ENCODE peak calls at places on chromosomes 12 and 14, in five cellular contexts. One of them, this sample, is unnamed.

GRCh38 chr12:22262309-22262708 is 72.2 kb downstream of the ST8SIA1 start:
- DNase-seq in RWPE1: no peak
- DNase-seq in CD8-positive, alpha-beta memory T cell: no peak
- DNase-seq in HCT116: no peak
- DNase-seq in DND-41: no peak
- DNase-seq in this sample: no peak

GRCh38 chr14:75881986-75882385 is 99.8 kb downstream of the TGFB3 start:
- DNase-seq in RWPE1: no peak
- DNase-seq in CD8-positive, alpha-beta memory T cell: no peak
- DNase-seq in HCT116: no peak
- DNase-seq in DND-41: no peak
- DNase-seq in this sample: no peak

GRCh38 chr14:43894534-43894933 is 612.5 kb downstream of the FSCB start:
- DNase-seq in RWPE1: no peak
- DNase-seq in CD8-positive, alpha-beta memory T cell: no peak
- DNase-seq in HCT116: peak
- DNase-seq in DND-41: no peak
- DNase-seq in this sample: no peak

GRCh38 chr12:95766356-95767019 is 24.1 kb downstream of the NTN4 start:
- DNase-seq in RWPE1: no peak
- DNase-seq in CD8-positive, alpha-beta memory T cell: no peak
- DNase-seq in HCT116: no peak
- DNase-seq in DND-41: no peak
- DNase-seq in this sample: no peak

GRCh38 chr14:67524152-67524963 is 8.7 kb upstream of the PLEKHH1 start:
- DNase-seq in RWPE1: no peak
- DNase-seq in CD8-positive, alpha-beta memory T cell: no peak
- DNase-seq in HCT116: no peak
- DNase-seq in DND-41: no peak
- DNase-seq in this sample: no peak

GRCh38 chr12:94625531-94625930 is 24.8 kb downstream of the TMCC3 start:
- DNase-seq in RWPE1: no peak
- DNase-seq in CD8-positive, alpha-beta memory T cell: no peak
- DNase-seq in HCT116: no peak
- DNase-seq in DND-41: no peak
- DNase-seq in this sample: no peak

GRCh38 chr14:75032939-75033338 is 18.3 kb downstream of the MLH3 start:
- DNase-seq in RWPE1: no peak
- DNase-seq in CD8-positive, alpha-beta memory T cell: no peak
- DNase-seq in HCT116: no peak
- DNase-seq in DND-41: no peak
- DNase-seq in this sample: no peak

GRCh38 chr12:68641138-68641537 is 30.4 kb downstream of the RAP1B start:
- DNase-seq in RWPE1: no peak
- DNase-seq in CD8-positive, alpha-beta memory T cell: peak
- DNase-seq in HCT116: no peak
- DNase-seq in DND-41: no peak
- DNase-seq in this sample: no peak

GRCh38 chr12:118098911-118099671 is 4.7 kb downstream of the VSIG10 start:
- DNase-seq in RWPE1: peak
- DNase-seq in CD8-positive, alpha-beta memory T cell: no peak
- DNase-seq in HCT116: no peak
- DNase-seq in DND-41: no peak
- DNase-seq in this sample: no peak

GRCh38 chr12:42482086-42482819 is 107.3 kb downstream of the PRICKLE1 start:
- DNase-seq in RWPE1: no peak
- DNase-seq in CD8-positive, alpha-beta memory T cell: no peak
- DNase-seq in HCT116: no peak
- DNase-seq in DND-41: no peak
- DNase-seq in this sample: no peak

GRCh38 chr12:25052191-25053020 is 103.5 kb upstream of the BCAT1 start:
- DNase-seq in RWPE1: no peak
- DNase-seq in CD8-positive, alpha-beta memory T cell: peak
- DNase-seq in HCT116: no peak
- DNase-seq in DND-41: peak
- DNase-seq in this sample: no peak

GRCh38 chr12:107399061-107399460 is 286.5 kb upstream of the PWP1 start:
- DNase-seq in RWPE1: no peak
- DNase-seq in CD8-positive, alpha-beta memory T cell: no peak
- DNase-seq in HCT116: no peak
- DNase-seq in DND-41: no peak
- DNase-seq in this sample: no peak

GRCh38 chr12:47102845-47103666 is 23.3 kb upstream of the AMIGO2 start:
- DNase-seq in RWPE1: no peak
- DNase-seq in CD8-positive, alpha-beta memory T cell: no peak
- DNase-seq in HCT116: no peak
- DNase-seq in DND-41: no peak
- DNase-seq in this sample: no peak

GRCh38 chr14:98198385-98198784 is 1073.6 kb downstream of the BCL11B start:
- DNase-seq in RWPE1: no peak
- DNase-seq in CD8-positive, alpha-beta memory T cell: peak
- DNase-seq in HCT116: no peak
- DNase-seq in DND-41: peak
- DNase-seq in this sample: no peak

GRCh38 chr14:36820111-36820709 is 158.6 kb downstream of the PAX9 start:
- DNase-seq in RWPE1: peak
- DNase-seq in CD8-positive, alpha-beta memory T cell: no peak
- DNase-seq in HCT116: no peak
- DNase-seq in DND-41: no peak
- DNase-seq in this sample: peak

GRCh38 chr12:67982165-67982563 is 7.1 kb upstream of the IFNG-AS1 start:
- DNase-seq in RWPE1: no peak
- DNase-seq in CD8-positive, alpha-beta memory T cell: no peak
- DNase-seq in HCT116: no peak
- DNase-seq in DND-41: no peak
- DNase-seq in this sample: no peak

GRCh38 chr12:66405395-66405794 is 103.1 kb downstream of the HELB start:
- DNase-seq in RWPE1: peak
- DNase-seq in CD8-positive, alpha-beta memory T cell: no peak
- DNase-seq in HCT116: no peak
- DNase-seq in DND-41: no peak
- DNase-seq in this sample: no peak

GRCh38 chr14:104973215-104974145 is 4.7 kb downstream of the AHNAK2 start:
- DNase-seq in RWPE1: peak
- DNase-seq in CD8-positive, alpha-beta memory T cell: no peak
- DNase-seq in HCT116: peak
- DNase-seq in DND-41: no peak
- DNase-seq in this sample: peak

GRCh38 chr14:86055512-86055911 is 525.6 kb downstream of the FLRT2 start:
- DNase-seq in RWPE1: no peak
- DNase-seq in CD8-positive, alpha-beta memory T cell: peak
- DNase-seq in HCT116: no peak
- DNase-seq in DND-41: no peak
- DNase-seq in this sample: no peak

GRCh38 chr12:80101126-80101525 is 1.8 kb downstream of the OTOGL start:
- DNase-seq in RWPE1: peak
- DNase-seq in CD8-positive, alpha-beta memory T cell: no peak
- DNase-seq in HCT116: no peak
- DNase-seq in DND-41: no peak
- DNase-seq in this sample: peak

GRCh38 chr12:114041136-114041535 is 75.0 kb upstream of the RBM19 start:
- DNase-seq in RWPE1: no peak
- DNase-seq in CD8-positive, alpha-beta memory T cell: no peak
- DNase-seq in HCT116: no peak
- DNase-seq in DND-41: no peak
- DNase-seq in this sample: no peak

GRCh38 chr14:100686858-100687257 is 39.8 kb upstream of the DLK1 start:
- DNase-seq in RWPE1: no peak
- DNase-seq in CD8-positive, alpha-beta memory T cell: no peak
- DNase-seq in HCT116: no peak
- DNase-seq in DND-41: no peak
- DNase-seq in this sample: no peak

GRCh38 chr12:459430-460258 is at the start of gene B4GALNT3:
- DNase-seq in RWPE1: peak
- DNase-seq in CD8-positive, alpha-beta memory T cell: peak
- DNase-seq in HCT116: peak
- DNase-seq in DND-41: no peak
- DNase-seq in this sample: no peak

GRCh38 chr14:24425704-24426103 is 3.8 kb downstream of the CBLN3 start:
- DNase-seq in RWPE1: peak
- DNase-seq in CD8-positive, alpha-beta memory T cell: no peak
- DNase-seq in HCT116: no peak
- DNase-seq in DND-41: no peak
- DNase-seq in this sample: no peak

GRCh38 chr14:24362241-24362960 is 5.6 kb upstream of the NFATC4 start:
- DNase-seq in RWPE1: no peak
- DNase-seq in CD8-positive, alpha-beta memory T cell: no peak
- DNase-seq in HCT116: no peak
- DNase-seq in DND-41: no peak
- DNase-seq in this sample: no peak

GRCh38 chr12:88698471-88698870 is 118.2 kb upstream of the KITLG start:
- DNase-seq in RWPE1: no peak
- DNase-seq in CD8-positive, alpha-beta memory T cell: no peak
- DNase-seq in HCT116: no peak
- DNase-seq in DND-41: no peak
- DNase-seq in this sample: no peak

GRCh38 chr12:117321572-117321971 is 39.9 kb downstream of the NOS1 start:
- DNase-seq in RWPE1: no peak
- DNase-seq in CD8-positive, alpha-beta memory T cell: no peak
- DNase-seq in HCT116: no peak
- DNase-seq in DND-41: no peak
- DNase-seq in this sample: no peak

GRCh38 chr14:45181329-45181728 is 45.6 kb downstream of the FANCM start:
- DNase-seq in RWPE1: no peak
- DNase-seq in CD8-positive, alpha-beta memory T cell: no peak
- DNase-seq in HCT116: no peak
- DNase-seq in DND-41: no peak
- DNase-seq in this sample: no peak

GRCh38 chr14:81352413-81352812 is 47.7 kb downstream of the STON2 start:
- DNase-seq in RWPE1: no peak
- DNase-seq in CD8-positive, alpha-beta memory T cell: no peak
- DNase-seq in HCT116: no peak
- DNase-seq in DND-41: no peak
- DNase-seq in this sample: no peak

GRCh38 chr12:27549801-27550652 is 26.0 kb downstream of the PPFIBP1 start:
- DNase-seq in RWPE1: peak
- DNase-seq in CD8-positive, alpha-beta memory T cell: no peak
- DNase-seq in HCT116: peak
- DNase-seq in DND-41: no peak
- DNase-seq in this sample: peak

GRCh38 chr14:59463773-59464650 is 1.2 kb downstream of the GPR135 start:
- DNase-seq in RWPE1: no peak
- DNase-seq in CD8-positive, alpha-beta memory T cell: peak
- DNase-seq in HCT116: no peak
- DNase-seq in DND-41: no peak
- DNase-seq in this sample: no peak

GRCh38 chr14:54209501-54210231 is 187.1 kb upstream of the CDKN3 start:
- DNase-seq in RWPE1: no peak
- DNase-seq in CD8-positive, alpha-beta memory T cell: no peak
- DNase-seq in HCT116: no peak
- DNase-seq in DND-41: no peak
- DNase-seq in this sample: no peak
- H3K27ac ChIP-seq in RWPE1: no peak
- H3K27ac ChIP-seq in CD8-positive, alpha-beta memory T cell: no peak
- H3K27ac ChIP-seq in HCT116: no peak
- H3K27ac ChIP-seq in DND-41: no peak
- H3K27ac ChIP-seq in this sample: no peak

GRCh38 chr12:30304528-30304927 is 391.1 kb downstream of the IPO8 start:
- DNase-seq in RWPE1: no peak
- DNase-seq in CD8-positive, alpha-beta memory T cell: no peak
- DNase-seq in HCT116: no peak
- DNase-seq in DND-41: no peak
- DNase-seq in this sample: no peak
- H3K27ac ChIP-seq in RWPE1: no peak
- H3K27ac ChIP-seq in CD8-positive, alpha-beta memory T cell: no peak
- H3K27ac ChIP-seq in HCT116: no peak
- H3K27ac ChIP-seq in DND-41: no peak
- H3K27ac ChIP-seq in this sample: no peak

GRCh38 chr14:102215071-102215470 is 75.4 kb downstream of the WDR20 start:
- DNase-seq in RWPE1: no peak
- DNase-seq in CD8-positive, alpha-beta memory T cell: no peak
- DNase-seq in HCT116: no peak
- DNase-seq in DND-41: no peak
- DNase-seq in this sample: no peak

GRCh38 chr14:102212845-102213244 is 73.1 kb downstream of the WDR20 start:
- DNase-seq in RWPE1: no peak
- DNase-seq in CD8-positive, alpha-beta memory T cell: no peak
- DNase-seq in HCT116: no peak
- DNase-seq in DND-41: no peak
- DNase-seq in this sample: no peak

GRCh38 chr14:102212356-102212755 is 72.7 kb downstream of the WDR20 start:
- DNase-seq in RWPE1: no peak
- DNase-seq in CD8-positive, alpha-beta memory T cell: no peak
- DNase-seq in HCT116: no peak
- DNase-seq in DND-41: no peak
- DNase-seq in this sample: no peak

GRCh38 chr14:102213984-102214658 is 74.4 kb downstream of the WDR20 start:
- DNase-seq in RWPE1: no peak
- DNase-seq in CD8-positive, alpha-beta memory T cell: no peak
- DNase-seq in HCT116: no peak
- DNase-seq in DND-41: no peak
- DNase-seq in this sample: no peak

GRCh38 chr14:102213470-102213869 is 73.8 kb downstream of the WDR20 start:
- DNase-seq in RWPE1: no peak
- DNase-seq in CD8-positive, alpha-beta memory T cell: no peak
- DNase-seq in HCT116: no peak
- DNase-seq in DND-41: no peak
- DNase-seq in this sample: no peak
- H3K27ac ChIP-seq in RWPE1: peak
- H3K27ac ChIP-seq in CD8-positive, alpha-beta memory T cell: no peak
- H3K27ac ChIP-seq in HCT116: no peak
- H3K27ac ChIP-seq in DND-41: no peak
- H3K27ac ChIP-seq in this sample: no peak

GRCh38 chr14:90742709-90743108 is 73.5 kb downstream of the TTC7B start:
- DNase-seq in RWPE1: no peak
- DNase-seq in CD8-positive, alpha-beta memory T cell: no peak
- DNase-seq in HCT116: no peak
- DNase-seq in DND-41: no peak
- DNase-seq in this sample: no peak
- H3K27ac ChIP-seq in RWPE1: no peak
- H3K27ac ChIP-seq in CD8-positive, alpha-beta memory T cell: no peak
- H3K27ac ChIP-seq in HCT116: no peak
- H3K27ac ChIP-seq in DND-41: no peak
- H3K27ac ChIP-seq in this sample: no peak

GRCh38 chr12:3002636-3003035 is 43.4 kb downstream of the TEAD4 start:
- DNase-seq in RWPE1: no peak
- DNase-seq in CD8-positive, alpha-beta memory T cell: no peak
- DNase-seq in HCT116: no peak
- DNase-seq in DND-41: no peak
- DNase-seq in this sample: no peak
- H3K27ac ChIP-seq in RWPE1: peak
- H3K27ac ChIP-seq in CD8-positive, alpha-beta memory T cell: no peak
- H3K27ac ChIP-seq in HCT116: no peak
- H3K27ac ChIP-seq in DND-41: no peak
- H3K27ac ChIP-seq in this sample: no peak

This sample was measured in epithelial cell of prostate.